ENCODE peak calls at places on chromosomes 12 and 14, in six cellular contexts. A is SK-N-SH, W is endothelial cell of umbilical vein, Z is HCT116, L is HepG2, V is K562. Y is an unnamed sample.

GRCh38 chr12:75560167-75560566 is 48.8 kb upstream of the KRR1 start:
- DNase-seq in L (peak), Z (no peak), W (peak), V (no peak), A (peak), Y (no peak)

GRCh38 chr12:96047621-96048211 is 12.3 kb upstream of the LTA4H start:
- DNase-seq in W (peak), L (peak), Z (peak), A (no peak), V (no peak), Y (no peak)

GRCh38 chr14:76918751-76919421 is 92.7 kb downstream of the LRRC74A start:
- DNase-seq in W (peak), L (peak), V (peak), Z (peak), A (peak), Y (no peak)

GRCh38 chr12:69688496-69689427 is 10.3 kb downstream of the BEST3 start:
- DNase-seq in L (peak), V (peak), W (peak), A (peak), Z (peak), Y (no peak)

GRCh38 chr14:54291491-54292191 is 105.2 kb upstream of the CDKN3 start:
- DNase-seq in L (peak), V (no peak), Z (no peak), A (no peak), W (peak), Y (no peak)

GRCh38 chr14:23356662-23357061 is 4.0 kb upstream of the SLC22A17 start:
- DNase-seq in A (no peak), L (no peak), Z (no peak), V (no peak), W (no peak), Y (no peak)

GRCh38 chr14:37369446-37369845 is 171.7 kb downstream of the MIPOL1 start:
- DNase-seq in V (no peak), L (peak), A (no peak), W (no peak), Z (no peak), Y (no peak)

GRCh38 chr12:48758186-48758585 is 30.7 kb downstream of the ADCY6 start:
- DNase-seq in A (no peak), V (no peak), Z (no peak), L (no peak), W (no peak), Y (no peak)

GRCh38 chr12:103905730-103906349 is 24.4 kb upstream of the HSP90B1 start:
- DNase-seq in A (no peak), Z (no peak), W (no peak), V (no peak), L (no peak), Y (no peak)

GRCh38 chr14:100988011-100988410 is 84.5 kb upstream of the RTL1 start:
- DNase-seq in A (no peak), Z (peak), V (no peak), W (peak), L (no peak), Y (no peak)

GRCh38 chr14:50344116-50344775 is 32.1 kb downstream of the DMAC2L start:
- DNase-seq in L (no peak), V (no peak), A (no peak), W (no peak), Z (no peak), Y (no peak)

GRCh38 chr12:122096591-122097149 is 18.1 kb downstream of the MLXIP start:
- DNase-seq in V (no peak), L (no peak), A (no peak), W (peak), Z (no peak), Y (no peak)

GRCh38 chr12:85186236-85186635 is 93.8 kb upstream of the ALX1 start:
- DNase-seq in L (no peak), Z (no peak), A (no peak), V (no peak), W (no peak), Y (no peak)

GRCh38 chr12:68263366-68263765 is 10.0 kb upstream of the IL22 start:
- DNase-seq in W (no peak), Z (no peak), A (no peak), V (no peak), L (no peak), Y (no peak)

GRCh38 chr12:54605138-54605970 is 16.9 kb upstream of the PPP1R1A start:
- DNase-seq in W (no peak), V (no peak), Z (no peak), A (no peak), L (no peak), Y (no peak)

GRCh38 chr12:122454739-122455138 is 32.3 kb upstream of the CLIP1 start:
- DNase-seq in A (no peak), V (no peak), L (peak), Z (no peak), W (no peak), Y (no peak)

GRCh38 chr12:42846782-42847181 is 257.2 kb upstream of the PRICKLE1 start:
- DNase-seq in A (no peak), W (no peak), L (no peak), V (no peak), Z (no peak), Y (no peak)

DNA sequence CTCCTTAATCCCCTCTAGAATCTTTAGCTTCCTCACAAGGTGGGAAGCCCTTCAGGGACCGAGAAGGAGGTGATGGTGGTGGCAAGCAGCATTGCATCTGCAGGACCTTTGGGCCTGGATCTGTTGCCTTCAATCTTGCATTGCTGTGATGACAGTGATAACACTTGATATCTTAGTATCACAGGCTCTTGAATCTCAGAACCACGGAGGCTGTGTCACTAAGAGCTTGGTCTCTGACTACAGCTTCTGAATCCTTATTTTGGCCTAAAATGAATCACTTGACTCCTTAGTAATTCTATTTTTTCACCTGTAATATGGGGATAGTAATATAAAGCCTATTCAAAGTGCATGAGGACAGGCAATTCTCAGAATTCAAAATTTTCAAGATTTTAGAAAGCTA is 8.9 kb upstream of the AMN1 start:
- DNase-seq in W (no peak), A (no peak), L (no peak), V (no peak), Z (no peak), Y (no peak)
- H3K4me3 ChIP-seq in W (no peak), A (no peak), L (no peak), V (no peak), Z (no peak), Y (no peak)

DNA sequence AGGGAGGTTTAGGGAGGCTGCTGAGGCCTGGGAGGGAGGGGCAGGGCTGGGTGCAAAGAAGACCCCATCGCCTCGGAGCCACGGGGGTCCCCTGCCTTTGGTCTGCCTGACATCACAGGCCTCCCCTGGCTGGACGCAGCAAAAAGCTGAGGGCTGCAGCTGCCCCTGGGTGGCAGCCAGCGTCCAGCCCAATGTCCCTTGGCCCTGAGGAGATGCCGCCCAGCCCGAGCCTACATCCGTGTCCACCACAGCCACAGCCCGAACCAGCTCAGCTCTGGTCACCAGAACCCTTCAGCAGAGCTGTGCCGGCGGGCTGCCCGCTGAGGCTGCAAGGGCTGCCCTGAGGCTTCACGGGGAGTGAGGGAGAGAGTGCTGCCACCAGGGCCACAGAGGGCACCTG is 1.9 kb downstream of the NUDT14 start:
- DNase-seq in W (no peak), V (no peak), L (no peak), Z (no peak), A (no peak), Y (no peak)
- H3K9ac ChIP-seq in W (no peak), V (no peak), L (no peak), Z (no peak), A (no peak), Y (no peak)

GRCh38 chr12:57513266-57513665 is 7.0 kb downstream of the DDIT3 start:
- DNase-seq in L (no peak), W (no peak), V (no peak), A (no peak), Z (no peak), Y (no peak)
- TF ChIP-seq POLR2AphosphoS5 in L (no peak), W (no peak), V (no peak), A (no peak), Z (peak), Y (no peak)

GRCh38 chr14:99263564-99264330 is 8.2 kb downstream of the BCL11B start:
- DNase-seq in W (no peak), A (no peak), V (no peak), Z (no peak), L (no peak), Y (no peak)

GRCh38 chr14:99267871-99268775 is 3.9 kb downstream of the BCL11B start:
- DNase-seq in Z (no peak), V (no peak), A (no peak), L (no peak), W (no peak), Y (no peak)

GRCh38 chr14:99264691-99265090 is 7.3 kb downstream of the BCL11B start:
- DNase-seq in W (no peak), A (no peak), L (no peak), Z (no peak), V (no peak), Y (no peak)

GRCh38 chr14:99266181-99267178 is 5.5 kb downstream of the BCL11B start:
- DNase-seq in V (peak), Z (peak), W (peak), A (peak), L (peak), Y (peak)

DNA sequence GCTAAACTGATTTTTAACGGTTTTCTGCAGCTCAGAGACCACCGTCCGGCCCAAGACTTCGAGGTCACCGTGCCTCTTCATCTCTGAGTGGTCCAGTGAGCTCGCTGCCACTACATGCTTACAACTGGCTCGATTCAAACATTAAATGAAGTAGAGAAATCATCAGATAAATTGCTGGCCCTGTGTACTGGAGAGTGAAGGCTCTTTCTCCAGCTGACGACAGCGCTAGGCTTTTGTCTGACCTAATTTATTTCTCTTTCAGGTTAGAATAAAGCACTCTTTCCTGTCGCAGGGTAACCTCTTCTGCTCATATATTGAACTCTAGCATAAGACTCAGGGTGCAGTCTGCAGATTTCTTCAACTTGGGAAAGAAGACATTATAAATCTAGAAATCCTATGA is 6.4 kb downstream of the BCL11B start:
- DNase-seq in Z (no peak), V (no peak), W (no peak), A (no peak), L (no peak), Y (no peak)
- H3K4me3 ChIP-seq in Z (no peak), V (no peak), W (no peak), A (no peak), L (no peak), Y (peak)

DNA sequence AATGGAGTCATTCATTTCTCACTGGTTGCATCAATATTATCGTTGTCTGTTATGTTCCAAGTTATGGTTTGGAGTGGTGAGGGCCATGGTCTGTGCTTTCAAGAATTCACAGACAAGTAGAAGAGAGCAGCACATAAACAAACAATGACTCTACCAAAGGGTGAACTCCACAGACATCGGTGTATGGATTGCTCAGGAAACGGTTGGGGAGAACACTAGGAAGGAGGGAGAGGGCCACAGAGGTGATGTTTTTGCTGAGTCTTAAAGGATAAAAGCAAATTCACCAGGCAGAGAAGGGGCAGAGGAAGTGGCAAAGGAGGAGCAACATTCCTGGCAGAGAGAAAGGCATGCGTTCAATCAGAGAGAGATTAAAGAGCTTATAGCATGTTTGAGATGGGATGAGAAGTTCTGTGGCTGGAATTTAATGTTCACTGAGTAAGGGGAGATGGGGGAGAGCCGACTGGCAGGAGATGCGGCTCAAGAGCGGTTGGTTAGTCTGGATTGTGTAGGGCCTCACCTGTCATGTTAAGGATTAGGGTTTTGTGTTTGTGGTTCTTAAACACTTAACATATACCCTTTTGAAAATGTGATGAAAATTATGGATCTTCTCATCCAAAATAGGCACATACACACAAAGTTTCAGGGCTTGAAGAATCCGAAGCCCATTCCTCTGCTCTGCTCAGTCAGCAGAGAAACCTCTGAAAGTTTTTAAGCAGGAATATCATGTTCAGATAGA is 42.3 kb upstream of the FRMD6 start:
- DNase-seq in W (peak), L (no peak), A (no peak), V (no peak), Z (no peak), Y (no peak)
- H3K9ac ChIP-seq in W (no peak), L (no peak), A (peak), V (no peak), Z (no peak), Y (no peak)

GRCh38 chr12:29287622-29288021 is 93.3 kb downstream of the ERGIC2 start:
- DNase-seq in V (no peak), L (no peak), W (no peak), Z (no peak), A (no peak), Y (no peak)

GRCh38 chr12:29282452-29282851 is 98.5 kb downstream of the ERGIC2 start:
- DNase-seq in W (peak), L (no peak), Z (no peak), V (no peak), A (peak), Y (no peak)

GRCh38 chr12:29288031-29288430 is 92.9 kb downstream of the ERGIC2 start:
- DNase-seq in Z (no peak), A (no peak), L (no peak), V (no peak), W (no peak), Y (no peak)

GRCh38 chr12:29283969-29284368 is 97.0 kb downstream of the ERGIC2 start:
- DNase-seq in L (no peak), A (no peak), W (no peak), Z (no peak), V (no peak), Y (no peak)

GRCh38 chr12:29286081-29286800 is 94.7 kb downstream of the ERGIC2 start:
- DNase-seq in L (no peak), A (peak), V (no peak), Z (no peak), W (peak), Y (no peak)
- TF ChIP-seq POLR2AphosphoS5 in L (no peak), A (peak), V (no peak), Z (no peak), W (no peak), Y (no peak)

DNA sequence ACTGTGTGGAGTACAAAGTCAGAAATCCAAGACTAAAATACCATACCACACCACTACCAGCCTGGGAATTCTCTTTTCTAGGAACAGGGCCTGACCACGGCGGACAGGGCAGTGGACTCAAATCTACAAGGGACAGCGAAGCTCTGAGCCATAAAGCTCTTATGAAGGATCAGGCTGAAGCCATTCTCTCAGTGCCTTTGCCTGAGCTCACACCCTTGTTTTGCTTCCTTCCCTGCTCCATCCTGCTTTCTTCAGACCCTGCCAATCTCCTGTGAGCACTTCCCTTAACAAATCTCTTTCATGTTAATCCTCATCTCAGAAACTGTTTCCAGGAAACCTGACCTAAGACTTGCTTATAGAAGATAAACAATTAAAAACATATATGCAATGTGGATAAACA is 398.5 kb downstream of the MDGA2 start:
- DNase-seq in Z (no peak), V (no peak), L (no peak), A (no peak), W (peak), Y (no peak)
- H3K4me3 ChIP-seq in Z (no peak), V (no peak), L (no peak), A (no peak), W (no peak), Y (no peak)

GRCh38 chr12:9730591-9730990 is 2.3 kb downstream of the CLECL1 start:
- DNase-seq in A (no peak), Z (no peak), W (no peak), L (no peak), V (no peak), Y (no peak)

GRCh38 chr12:9731393-9731792 is 1.5 kb downstream of the CLECL1 start:
- DNase-seq in Z (no peak), V (no peak), L (no peak), W (no peak), A (no peak), Y (no peak)

GRCh38 chr12:9730011-9730410 is 2.9 kb downstream of the CLECL1 start:
- DNase-seq in L (no peak), V (no peak), A (no peak), W (no peak), Z (no peak), Y (no peak)

GRCh38 chr12:9732966-9733461 is at the start of gene CLECL1:
- DNase-seq in A (no peak), V (no peak), L (no peak), W (no peak), Z (no peak), Y (no peak)

GRCh38 chr12:9731797-9732196 is 1.1 kb downstream of the CLECL1 start:
- DNase-seq in L (no peak), A (no peak), V (no peak), W (no peak), Z (no peak), Y (no peak)
- H3K9ac ChIP-seq in L (no peak), A (no peak), V (no peak), W (no peak), Z (no peak), Y (no peak)

GRCh38 chr14:105346200-105346533 is 31.6 kb downstream of the PACS2 start:
- DNase-seq in Z (no peak), W (no peak), L (no peak), V (peak), A (no peak), Y (no peak)
- TF ChIP-seq POLR2AphosphoS5 in Z (no peak), W (no peak), L (no peak), V (no peak), A (no peak), Y (no peak)

DNA sequence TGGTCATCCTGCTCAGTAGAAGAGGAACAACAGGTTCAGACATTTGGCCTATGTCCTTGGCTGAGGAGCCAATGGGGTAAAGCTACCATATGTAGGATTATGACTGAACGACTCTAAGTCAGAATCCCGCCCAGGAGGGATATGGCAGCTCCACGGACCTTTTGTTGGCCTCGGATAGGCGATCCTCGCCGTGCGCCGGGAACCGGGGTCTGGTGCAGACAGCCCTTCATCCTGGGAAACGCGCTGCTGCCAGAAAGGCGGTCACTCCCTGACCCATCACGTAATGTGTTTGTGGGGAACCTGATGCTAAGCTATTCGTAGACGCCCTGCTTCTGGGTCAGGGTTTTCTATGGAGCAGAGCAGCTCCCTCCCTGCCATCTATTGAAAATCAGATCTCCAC is 178.9 kb upstream of the ALG10B start:
- DNase-seq in L (no peak), A (no peak), Z (no peak), V (no peak), W (no peak), Y (no peak)
- H3K4me3 ChIP-seq in L (no peak), A (no peak), Z (no peak), V (no peak), W (no peak), Y (no peak)